ENCODE peak calls at places on chromosomes 3 and 15, in six cellular contexts. One of them, this sample, is unnamed.

GRCh38 chr3:131393056-131393455 is 11.5 kb downstream of the NUDT16 start:
- DNase-seq in RWPE2: no peak
- DNase-seq in IMR-90: peak
- DNase-seq in transverse colon: no peak
- DNase-seq in endothelial cell of umbilical vein: no peak
- DNase-seq in heart left ventricle: no peak
- DNase-seq in this sample: peak

GRCh38 chr15:76470691-76471090 is 134.1 kb downstream of the ISL2 start:
- DNase-seq in RWPE2: no peak
- DNase-seq in IMR-90: peak
- DNase-seq in endothelial cell of umbilical vein: no peak
- DNase-seq in heart left ventricle: no peak
- DNase-seq in transverse colon: no peak
- DNase-seq in this sample: peak

GRCh38 chr15:32030795-32031194 is 480 bp downstream of the CHRNA7 start:
- DNase-seq in endothelial cell of umbilical vein: no peak
- DNase-seq in RWPE2: no peak
- DNase-seq in transverse colon: no peak
- DNase-seq in IMR-90: no peak
- DNase-seq in heart left ventricle: no peak
- DNase-seq in this sample: no peak

GRCh38 chr3:115660646-115661442 is 37.5 kb downstream of the GAP43 start:
- DNase-seq in transverse colon: no peak
- DNase-seq in heart left ventricle: no peak
- DNase-seq in RWPE2: no peak
- DNase-seq in endothelial cell of umbilical vein: no peak
- DNase-seq in IMR-90: no peak
- DNase-seq in this sample: no peak

GRCh38 chr3:138418556-138419206 is 15.7 kb upstream of the ESYT3 start:
- DNase-seq in heart left ventricle: no peak
- DNase-seq in IMR-90: peak
- DNase-seq in endothelial cell of umbilical vein: no peak
- DNase-seq in RWPE2: no peak
- DNase-seq in transverse colon: no peak
- DNase-seq in this sample: no peak

GRCh38 chr15:93861413-93861812 is 369.9 kb upstream of the MCTP2 start:
- DNase-seq in transverse colon: no peak
- DNase-seq in heart left ventricle: peak
- DNase-seq in IMR-90: no peak
- DNase-seq in endothelial cell of umbilical vein: no peak
- DNase-seq in RWPE2: no peak
- DNase-seq in this sample: peak

GRCh38 chr3:56691165-56692000 is 8.3 kb upstream of the TASOR start:
- DNase-seq in IMR-90: peak
- DNase-seq in transverse colon: no peak
- DNase-seq in heart left ventricle: no peak
- DNase-seq in RWPE2: no peak
- DNase-seq in endothelial cell of umbilical vein: no peak
- DNase-seq in this sample: peak

GRCh38 chr3:43525941-43526607 is 95.7 kb downstream of the ANO10 start:
- DNase-seq in IMR-90: peak
- DNase-seq in heart left ventricle: no peak
- DNase-seq in RWPE2: no peak
- DNase-seq in transverse colon: no peak
- DNase-seq in endothelial cell of umbilical vein: no peak
- DNase-seq in this sample: no peak

GRCh38 chr3:60289356-60289935 is 961.8 kb downstream of the FHIT start:
- DNase-seq in RWPE2: no peak
- DNase-seq in heart left ventricle: no peak
- DNase-seq in IMR-90: peak
- DNase-seq in transverse colon: no peak
- DNase-seq in endothelial cell of umbilical vein: no peak
- DNase-seq in this sample: peak

GRCh38 chr3:127320529-127321121 is 32.8 kb upstream of the PRR20G start:
- DNase-seq in IMR-90: no peak
- DNase-seq in heart left ventricle: no peak
- DNase-seq in RWPE2: no peak
- DNase-seq in transverse colon: no peak
- DNase-seq in endothelial cell of umbilical vein: no peak
- DNase-seq in this sample: no peak

GRCh38 chr15:100766225-100767001 is 113.2 kb upstream of the ALDH1A3 start:
- DNase-seq in IMR-90: no peak
- DNase-seq in endothelial cell of umbilical vein: no peak
- DNase-seq in RWPE2: peak
- DNase-seq in heart left ventricle: no peak
- DNase-seq in transverse colon: no peak
- DNase-seq in this sample: peak

GRCh38 chr3:37891227-37891626 is 29.5 kb downstream of the CTDSPL start:
- DNase-seq in transverse colon: peak
- DNase-seq in IMR-90: no peak
- DNase-seq in heart left ventricle: no peak
- DNase-seq in endothelial cell of umbilical vein: no peak
- DNase-seq in RWPE2: no peak
- DNase-seq in this sample: no peak

GRCh38 chr3:49609314-49609713 is 55.0 kb downstream of the BSN start:
- DNase-seq in transverse colon: no peak
- DNase-seq in heart left ventricle: no peak
- DNase-seq in RWPE2: no peak
- DNase-seq in IMR-90: no peak
- DNase-seq in endothelial cell of umbilical vein: no peak
- DNase-seq in this sample: no peak

GRCh38 chr15:70475921-70476320 is 287.4 kb downstream of the UACA start:
- DNase-seq in endothelial cell of umbilical vein: no peak
- DNase-seq in heart left ventricle: no peak
- DNase-seq in transverse colon: no peak
- DNase-seq in RWPE2: no peak
- DNase-seq in IMR-90: no peak
- DNase-seq in this sample: no peak

GRCh38 chr3:9870978-9871377 is 9.1 kb downstream of the CIDEC start:
- DNase-seq in transverse colon: no peak
- DNase-seq in endothelial cell of umbilical vein: no peak
- DNase-seq in RWPE2: no peak
- DNase-seq in heart left ventricle: no peak
- DNase-seq in IMR-90: peak
- DNase-seq in this sample: peak

GRCh38 chr3:46020766-46021510 is 6.3 kb downstream of the XCR1 start:
- DNase-seq in RWPE2: no peak
- DNase-seq in transverse colon: no peak
- DNase-seq in endothelial cell of umbilical vein: no peak
- DNase-seq in IMR-90: no peak
- DNase-seq in heart left ventricle: no peak
- DNase-seq in this sample: no peak

GRCh38 chr3:5754602-5755001 is 567.1 kb downstream of the EDEM1 start:
- DNase-seq in IMR-90: no peak
- DNase-seq in endothelial cell of umbilical vein: no peak
- DNase-seq in RWPE2: no peak
- DNase-seq in heart left ventricle: no peak
- DNase-seq in transverse colon: no peak
- DNase-seq in this sample: no peak

GRCh38 chr3:165855581-165855980 is 18.4 kb upstream of the BCHE start:
- DNase-seq in endothelial cell of umbilical vein: peak
- DNase-seq in transverse colon: no peak
- DNase-seq in RWPE2: no peak
- DNase-seq in IMR-90: no peak
- DNase-seq in heart left ventricle: no peak
- DNase-seq in this sample: no peak

GRCh38 chr15:78540135-78540954 is at the start of gene PSMA4:
- DNase-seq in IMR-90: peak
- DNase-seq in transverse colon: peak
- DNase-seq in RWPE2: peak
- DNase-seq in heart left ventricle: peak
- DNase-seq in endothelial cell of umbilical vein: peak
- DNase-seq in this sample: peak

GRCh38 chr15:24858737-24859601 is 95.8 kb upstream of the SNRPN start:
- DNase-seq in IMR-90: peak
- DNase-seq in transverse colon: no peak
- DNase-seq in heart left ventricle: no peak
- DNase-seq in RWPE2: no peak
- DNase-seq in endothelial cell of umbilical vein: peak
- DNase-seq in this sample: peak
- H3K4me3 ChIP-seq in IMR-90: no peak
- H3K4me3 ChIP-seq in transverse colon: no peak
- H3K4me3 ChIP-seq in heart left ventricle: no peak
- H3K4me3 ChIP-seq in RWPE2: no peak
- H3K4me3 ChIP-seq in endothelial cell of umbilical vein: no peak
- H3K4me3 ChIP-seq in this sample: no peak

GRCh38 chr3:119145500-119146167 is at the start of gene TEX55:
- DNase-seq in IMR-90: peak
- DNase-seq in heart left ventricle: no peak
- DNase-seq in endothelial cell of umbilical vein: peak
- DNase-seq in transverse colon: peak
- DNase-seq in RWPE2: no peak
- DNase-seq in this sample: peak
- TF ChIP-seq CTCF in IMR-90: peak
- TF ChIP-seq CTCF in heart left ventricle: peak
- TF ChIP-seq CTCF in endothelial cell of umbilical vein: peak
- TF ChIP-seq CTCF in transverse colon: peak
- TF ChIP-seq CTCF in RWPE2: peak
- TF ChIP-seq CTCF in this sample: peak

DNA sequence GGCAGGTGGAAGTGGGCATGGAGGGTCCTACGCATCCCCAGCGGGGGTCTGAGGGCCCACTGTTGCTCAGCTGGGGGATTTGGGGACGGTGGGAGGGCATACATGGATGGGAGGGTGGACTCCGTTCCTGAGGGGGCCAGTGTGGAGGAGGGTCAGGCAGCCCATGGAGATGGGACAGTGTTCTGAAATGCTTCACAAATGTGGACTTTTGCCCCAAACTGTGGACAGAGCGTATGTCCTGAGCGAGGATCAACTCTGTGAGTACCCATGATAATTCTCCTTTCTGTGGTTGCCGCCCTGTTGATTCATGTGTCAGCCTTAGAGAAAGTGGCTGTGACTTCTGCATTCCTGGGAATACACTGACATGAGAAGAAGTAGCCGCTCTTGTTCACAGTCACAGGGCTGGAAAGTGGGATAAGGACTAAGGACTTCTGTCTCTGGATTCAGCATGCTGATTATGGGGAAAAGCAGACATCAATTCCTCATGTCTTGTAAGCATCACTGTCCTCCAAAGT is 33.4 kb downstream of the SMAD3 start:
- DNase-seq in transverse colon: no peak
- DNase-seq in heart left ventricle: no peak
- DNase-seq in endothelial cell of umbilical vein: no peak
- DNase-seq in RWPE2: no peak
- DNase-seq in IMR-90: no peak
- DNase-seq in this sample: peak
- H3K4me3 ChIP-seq in transverse colon: no peak
- H3K4me3 ChIP-seq in heart left ventricle: peak
- H3K4me3 ChIP-seq in endothelial cell of umbilical vein: no peak
- H3K4me3 ChIP-seq in RWPE2: no peak
- H3K4me3 ChIP-seq in IMR-90: no peak
- H3K4me3 ChIP-seq in this sample: peak

GRCh38 chr3:157464283-157464682 is 27.6 kb downstream of the PTX3 start:
- DNase-seq in IMR-90: peak
- DNase-seq in transverse colon: no peak
- DNase-seq in RWPE2: no peak
- DNase-seq in heart left ventricle: no peak
- DNase-seq in endothelial cell of umbilical vein: no peak
- DNase-seq in this sample: no peak
- TF ChIP-seq CTCF in IMR-90: no peak
- TF ChIP-seq CTCF in transverse colon: no peak
- TF ChIP-seq CTCF in RWPE2: no peak
- TF ChIP-seq CTCF in heart left ventricle: no peak
- TF ChIP-seq CTCF in endothelial cell of umbilical vein: no peak
- TF ChIP-seq CTCF in this sample: no peak

GRCh38 chr3:133673746-133674145 is 12.0 kb upstream of the TOPBP1 start:
- DNase-seq in heart left ventricle: no peak
- DNase-seq in IMR-90: no peak
- DNase-seq in endothelial cell of umbilical vein: no peak
- DNase-seq in transverse colon: no peak
- DNase-seq in RWPE2: no peak
- DNase-seq in this sample: no peak
- H3K4me3 ChIP-seq in heart left ventricle: no peak
- H3K4me3 ChIP-seq in IMR-90: no peak
- H3K4me3 ChIP-seq in endothelial cell of umbilical vein: no peak
- H3K4me3 ChIP-seq in transverse colon: no peak
- H3K4me3 ChIP-seq in RWPE2: no peak
- H3K4me3 ChIP-seq in this sample: no peak

GRCh38 chr3:113035387-113035982 is 44.7 kb downstream of the GTPBP8 start:
- DNase-seq in transverse colon: peak
- DNase-seq in endothelial cell of umbilical vein: peak
- DNase-seq in IMR-90: peak
- DNase-seq in RWPE2: no peak
- DNase-seq in heart left ventricle: no peak
- DNase-seq in this sample: peak
- TF ChIP-seq CTCF in transverse colon: peak
- TF ChIP-seq CTCF in endothelial cell of umbilical vein: peak
- TF ChIP-seq CTCF in IMR-90: peak
- TF ChIP-seq CTCF in RWPE2: peak
- TF ChIP-seq CTCF in heart left ventricle: peak
- TF ChIP-seq CTCF in this sample: peak

DNA sequence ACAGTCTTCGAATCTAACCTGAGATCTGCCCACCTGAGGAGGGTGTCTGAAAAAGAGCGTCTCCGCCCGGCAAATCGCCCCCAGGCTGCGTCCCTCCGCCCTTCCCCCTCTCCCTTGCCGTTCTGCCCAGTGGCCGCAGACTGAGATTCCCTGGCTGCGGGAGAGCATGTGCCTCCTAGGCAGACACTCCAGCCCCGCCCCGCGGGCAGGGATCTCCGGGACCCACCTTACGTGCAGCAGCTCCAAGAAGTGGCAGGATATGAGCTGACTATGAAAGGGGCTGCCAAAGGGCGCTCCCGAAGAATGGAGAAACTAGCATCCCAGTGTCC is 2.7 kb upstream of the WNT5A start:
- DNase-seq in RWPE2: peak
- DNase-seq in endothelial cell of umbilical vein: no peak
- DNase-seq in heart left ventricle: no peak
- DNase-seq in transverse colon: peak
- DNase-seq in IMR-90: no peak
- DNase-seq in this sample: no peak
- H3K4me3 ChIP-seq in RWPE2: no peak
- H3K4me3 ChIP-seq in endothelial cell of umbilical vein: no peak
- H3K4me3 ChIP-seq in heart left ventricle: no peak
- H3K4me3 ChIP-seq in transverse colon: no peak
- H3K4me3 ChIP-seq in IMR-90: no peak
- H3K4me3 ChIP-seq in this sample: no peak

GRCh38 chr15:62976301-62976842 is 66.2 kb upstream of the TPM1 start:
- DNase-seq in IMR-90: peak
- DNase-seq in heart left ventricle: no peak
- DNase-seq in transverse colon: no peak
- DNase-seq in RWPE2: no peak
- DNase-seq in endothelial cell of umbilical vein: no peak
- DNase-seq in this sample: peak
- TF ChIP-seq CTCF in IMR-90: no peak
- TF ChIP-seq CTCF in heart left ventricle: no peak
- TF ChIP-seq CTCF in transverse colon: no peak
- TF ChIP-seq CTCF in RWPE2: no peak
- TF ChIP-seq CTCF in endothelial cell of umbilical vein: no peak
- TF ChIP-seq CTCF in this sample: no peak

GRCh38 chr15:80099246-80099645 is 39.8 kb downstream of the ZFAND6 start:
- DNase-seq in transverse colon: no peak
- DNase-seq in heart left ventricle: no peak
- DNase-seq in RWPE2: no peak
- DNase-seq in endothelial cell of umbilical vein: no peak
- DNase-seq in IMR-90: no peak
- DNase-seq in this sample: peak
- H3K4me3 ChIP-seq in transverse colon: no peak
- H3K4me3 ChIP-seq in heart left ventricle: no peak
- H3K4me3 ChIP-seq in RWPE2: no peak
- H3K4me3 ChIP-seq in endothelial cell of umbilical vein: no peak
- H3K4me3 ChIP-seq in IMR-90: no peak
- H3K4me3 ChIP-seq in this sample: no peak

This sample was measured in AG10803.